ENCODE peak calls at places on chromosomes 11 and 22, in four cellular contexts. One of them, this sample, is unnamed.

GRCh38 chr22:45423524-45423923 is 10.0 kb downstream of the RIBC2 start:
- DNase-seq in prostate gland: no peak
- DNase-seq in GM12878: no peak
- DNase-seq in NB4: no peak
- DNase-seq in this sample: no peak

GRCh38 chr11:12276356-12276755 is 101.0 kb upstream of the PARVA start:
- DNase-seq in GM12878: no peak
- DNase-seq in prostate gland: no peak
- DNase-seq in NB4: no peak
- DNase-seq in this sample: no peak

GRCh38 chr11:19790831-19791552 is 78.4 kb downstream of the NAV2 start:
- DNase-seq in prostate gland: no peak
- DNase-seq in NB4: no peak
- DNase-seq in GM12878: peak; percentile 28
- DNase-seq in this sample: no peak

GRCh38 chr11:57798905-57799559 is 37.4 kb downstream of the CTNND1 start:
- DNase-seq in GM12878: no peak
- DNase-seq in NB4: peak; percentile 19
- DNase-seq in prostate gland: peak; percentile 77
- DNase-seq in this sample: no peak

GRCh38 chr22:32546480-32546879 is 71.9 kb downstream of the FBXO7 start:
- DNase-seq in NB4: no peak
- DNase-seq in GM12878: no peak
- DNase-seq in prostate gland: no peak
- DNase-seq in this sample: no peak

GRCh38 chr22:23272834-23273233 is 92.5 kb downstream of the BCR start:
- DNase-seq in GM12878: no peak
- DNase-seq in prostate gland: no peak
- DNase-seq in NB4: no peak
- DNase-seq in this sample: no peak

GRCh38 chr11:120229451-120230424 is 10.2 kb upstream of the POU2F3 start:
- DNase-seq in NB4: peak; percentile 65
- DNase-seq in prostate gland: no peak
- DNase-seq in GM12878: no peak
- DNase-seq in this sample: no peak

GRCh38 chr11:12050470-12050891 is 42.1 kb upstream of the DKK3 start:
- DNase-seq in NB4: no peak
- DNase-seq in prostate gland: peak; percentile 76
- DNase-seq in GM12878: no peak
- DNase-seq in this sample: no peak

GRCh38 chr11:67266424-67267187 is at the start of gene GRK2:
- DNase-seq in GM12878: no peak
- DNase-seq in NB4: peak; percentile 74
- DNase-seq in prostate gland: no peak
- DNase-seq in this sample: peak; percentile 65

GRCh38 chr11:113341388-113342165 is 27.2 kb downstream of the TTC12 start:
- DNase-seq in prostate gland: peak; percentile 36
- DNase-seq in GM12878: no peak
- DNase-seq in NB4: no peak
- DNase-seq in this sample: no peak

GRCh38 chr11:117421041-117421440 is 93.4 kb downstream of the CEP164 start:
- DNase-seq in GM12878: no peak
- DNase-seq in NB4: no peak
- DNase-seq in prostate gland: no peak
- DNase-seq in this sample: no peak

GRCh38 chr11:78192911-78193341 is 4.2 kb downstream of the USP35 start:
- DNase-seq in prostate gland: no peak
- DNase-seq in GM12878: no peak
- DNase-seq in NB4: peak; percentile 77
- DNase-seq in this sample: no peak

GRCh38 chr22:44143117-44143495 is 37.6 kb upstream of the PARVG start:
- DNase-seq in GM12878: no peak
- DNase-seq in NB4: no peak
- DNase-seq in prostate gland: no peak
- DNase-seq in this sample: no peak

GRCh38 chr11:62613275-62613864 is 313 bp downstream of the ROM1 start:
- DNase-seq in GM12878: no peak
- DNase-seq in prostate gland: no peak
- DNase-seq in NB4: no peak
- DNase-seq in this sample: no peak

GRCh38 chr11:117584056-117584830 is 212.8 kb downstream of the DSCAML1 start:
- DNase-seq in prostate gland: no peak
- DNase-seq in GM12878: no peak
- DNase-seq in NB4: no peak
- DNase-seq in this sample: peak; percentile 24

GRCh38 chr22:32080904-32081303 is 37.8 kb downstream of the SLC5A1 start:
- DNase-seq in NB4: peak; percentile 67
- DNase-seq in prostate gland: peak; percentile 40
- DNase-seq in GM12878: peak; percentile 7
- DNase-seq in this sample: peak; percentile 12

GRCh38 chr11:47797633-47798032 is 30.5 kb upstream of the FNBP4 start:
- DNase-seq in NB4: peak; percentile 43
- DNase-seq in GM12878: no peak
- DNase-seq in prostate gland: no peak
- DNase-seq in this sample: no peak
- TF ChIP-seq POLR2A in NB4: no peak
- TF ChIP-seq POLR2A in GM12878: no peak
- TF ChIP-seq POLR2A in prostate gland: no peak
- TF ChIP-seq POLR2A in this sample: no peak

GRCh38 chr11:65646921-65647701 is 9.2 kb downstream of the SIPA1 start:
- DNase-seq in NB4: no peak
- DNase-seq in GM12878: no peak
- DNase-seq in prostate gland: peak; percentile 58
- DNase-seq in this sample: no peak
- TF ChIP-seq POLR2A in NB4: no peak
- TF ChIP-seq POLR2A in GM12878: peak; percentile 31
- TF ChIP-seq POLR2A in prostate gland: peak; percentile 79
- TF ChIP-seq POLR2A in this sample: no peak

GRCh38 chr11:102476812-102477211 is 24.2 kb upstream of the TMEM123 start:
- DNase-seq in prostate gland: peak; percentile 61
- DNase-seq in GM12878: no peak
- DNase-seq in NB4: peak; percentile 65
- DNase-seq in this sample: no peak

GRCh38 chr11:102476069-102476468 is 23.5 kb upstream of the TMEM123 start:
- DNase-seq in NB4: no peak
- DNase-seq in GM12878: no peak
- DNase-seq in prostate gland: no peak
- DNase-seq in this sample: no peak

GRCh38 chr11:102472127-102472526 is 19.6 kb upstream of the TMEM123 start:
- DNase-seq in prostate gland: no peak
- DNase-seq in GM12878: no peak
- DNase-seq in NB4: no peak
- DNase-seq in this sample: no peak

GRCh38 chr11:102471474-102471873 is 18.9 kb upstream of the TMEM123 start:
- DNase-seq in prostate gland: no peak
- DNase-seq in GM12878: no peak
- DNase-seq in NB4: no peak
- DNase-seq in this sample: no peak

DNA sequence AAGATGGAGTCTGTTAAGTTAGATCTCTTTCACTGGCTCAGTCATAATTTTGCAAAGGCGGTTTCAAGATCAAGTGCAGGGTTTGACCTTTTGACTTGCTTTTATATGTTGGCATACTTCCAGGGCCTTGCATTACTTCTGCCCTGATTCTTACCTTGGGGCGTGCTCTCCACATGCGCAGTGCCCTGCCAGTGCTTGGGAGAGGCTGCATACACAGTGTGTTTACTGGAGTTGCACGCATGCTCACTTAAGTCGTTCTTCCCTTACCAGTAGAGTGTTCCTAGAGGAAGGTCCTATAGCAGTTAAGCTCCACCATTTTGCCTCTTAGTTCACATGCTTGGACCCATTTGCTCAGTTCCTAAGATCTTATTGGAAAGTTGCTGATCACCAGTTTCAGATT is 21.0 kb upstream of the TMEM123 start:
- DNase-seq in NB4: no peak
- DNase-seq in GM12878: no peak
- DNase-seq in prostate gland: no peak
- DNase-seq in this sample: no peak
- TF ChIP-seq POLR2A in NB4: no peak
- TF ChIP-seq POLR2A in GM12878: no peak
- TF ChIP-seq POLR2A in prostate gland: no peak
- TF ChIP-seq POLR2A in this sample: no peak

DNA sequence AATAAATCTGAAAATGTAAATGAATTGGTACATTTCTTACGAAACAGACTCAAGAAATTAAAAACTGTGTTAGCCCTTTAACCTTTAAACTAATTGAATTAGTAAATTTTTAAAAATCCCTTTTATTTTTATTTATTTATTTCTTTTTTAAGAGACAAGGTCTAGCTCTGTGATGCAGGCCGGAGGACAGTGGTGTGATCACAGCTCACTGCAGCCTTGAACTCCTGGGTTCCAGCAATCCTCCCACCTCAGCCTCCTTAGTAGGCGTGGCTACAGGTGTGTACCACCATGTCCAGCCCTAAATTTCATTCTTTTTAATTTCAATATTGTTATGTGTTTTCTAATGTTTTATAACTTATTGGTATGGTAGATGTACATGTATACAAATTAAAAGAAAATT is 72.6 kb downstream of the MYEOV start:
- DNase-seq in NB4: no peak
- DNase-seq in prostate gland: no peak
- DNase-seq in GM12878: no peak
- DNase-seq in this sample: no peak
- TF ChIP-seq POLR2A in NB4: no peak
- TF ChIP-seq POLR2A in prostate gland: no peak
- TF ChIP-seq POLR2A in GM12878: no peak
- TF ChIP-seq POLR2A in this sample: no peak

This sample was measured in H54.